ENCODE peak calls at places on chromosomes 16 and 17, in seven cellular contexts. One of them, this sample, is unnamed. For H3K9me3 and H3K36me3, the result is how much of the 10 kb centered on the place peaks cover.

GRCh38 chr16:11742041-11742535 is 569 bp downstream of the TXNDC11 start:
- DNase-seq in psoas muscle: peak
- DNase-seq in Panc1: no peak
- DNase-seq in body of pancreas: peak
- DNase-seq in neural progenitor cell: no peak
- DNase-seq in gastrocnemius medialis: no peak
- DNase-seq in HepG2: peak
- DNase-seq in this sample: peak

GRCh38 chr17:75624714-75625345 is 8.4 kb upstream of the SMIM5 start:
- DNase-seq in neural progenitor cell: no peak
- DNase-seq in psoas muscle: no peak
- DNase-seq in body of pancreas: no peak
- DNase-seq in HepG2: no peak
- DNase-seq in gastrocnemius medialis: no peak
- DNase-seq in Panc1: no peak
- DNase-seq in this sample: no peak

GRCh38 chr17:12256380-12256995 is 235.8 kb downstream of the MAP2K4 start:
- DNase-seq in gastrocnemius medialis: no peak
- DNase-seq in neural progenitor cell: peak
- DNase-seq in psoas muscle: no peak
- DNase-seq in body of pancreas: peak
- DNase-seq in HepG2: peak
- DNase-seq in Panc1: peak
- DNase-seq in this sample: peak

GRCh38 chr17:67440311-67441051 is 63.4 kb downstream of the PITPNC1 start:
- DNase-seq in gastrocnemius medialis: no peak
- DNase-seq in Panc1: no peak
- DNase-seq in neural progenitor cell: no peak
- DNase-seq in psoas muscle: no peak
- DNase-seq in HepG2: no peak
- DNase-seq in body of pancreas: no peak
- DNase-seq in this sample: no peak

GRCh38 chr16:27720731-27721547 is 171.0 kb downstream of the KATNIP start:
- DNase-seq in HepG2: no peak
- DNase-seq in Panc1: no peak
- DNase-seq in gastrocnemius medialis: no peak
- DNase-seq in psoas muscle: no peak
- DNase-seq in neural progenitor cell: peak
- DNase-seq in body of pancreas: no peak
- DNase-seq in this sample: no peak

GRCh38 chr17:74935585-74936469 is at the start of gene OTOP3:
- DNase-seq in gastrocnemius medialis: no peak
- DNase-seq in HepG2: no peak
- DNase-seq in neural progenitor cell: peak
- DNase-seq in psoas muscle: no peak
- DNase-seq in body of pancreas: no peak
- DNase-seq in Panc1: no peak
- DNase-seq in this sample: no peak

GRCh38 chr16:86411878-86412277 is 98.4 kb upstream of the FOXF1 start:
- DNase-seq in gastrocnemius medialis: no peak
- DNase-seq in neural progenitor cell: no peak
- DNase-seq in psoas muscle: no peak
- DNase-seq in body of pancreas: no peak
- DNase-seq in Panc1: no peak
- DNase-seq in HepG2: no peak
- DNase-seq in this sample: no peak

GRCh38 chr16:84503751-84504395 is 586 bp downstream of the MEAK7 start:
- DNase-seq in neural progenitor cell: peak
- DNase-seq in Panc1: no peak
- DNase-seq in HepG2: no peak
- DNase-seq in psoas muscle: peak
- DNase-seq in gastrocnemius medialis: no peak
- DNase-seq in body of pancreas: peak
- DNase-seq in this sample: peak

DNA sequence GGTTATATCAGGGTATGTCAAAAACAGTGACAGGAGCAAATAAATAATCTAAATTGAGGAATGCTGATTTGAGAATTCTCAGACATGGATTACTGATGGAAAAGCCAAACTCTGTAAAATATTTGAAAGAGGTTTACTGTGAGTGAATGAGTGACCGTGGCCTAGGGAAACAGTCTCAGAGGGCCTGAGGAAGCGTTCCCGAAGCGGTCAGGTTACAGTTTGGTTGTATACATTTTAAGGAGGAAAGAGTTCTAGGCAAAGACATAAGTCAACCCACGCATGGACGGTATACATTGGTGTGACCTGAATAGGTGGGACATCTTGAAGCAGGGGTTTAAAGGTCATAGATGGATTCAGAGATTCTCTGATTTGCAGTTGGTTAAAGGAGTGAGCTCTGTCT is 771.7 kb downstream of the KCNJ18 start:
- DNase-seq in body of pancreas: no peak
- DNase-seq in psoas muscle: no peak
- DNase-seq in HepG2: no peak
- DNase-seq in Panc1: no peak
- DNase-seq in gastrocnemius medialis: no peak
- DNase-seq in neural progenitor cell: no peak
- DNase-seq in this sample: no peak
- H3K9me3 ChIP-seq in body of pancreas: under half
- H3K9me3 ChIP-seq in psoas muscle: under half
- H3K9me3 ChIP-seq in HepG2: under half
- H3K9me3 ChIP-seq in Panc1: under half
- H3K9me3 ChIP-seq in gastrocnemius medialis: under half
- H3K9me3 ChIP-seq in neural progenitor cell: under half
- H3K9me3 ChIP-seq in this sample: under half

GRCh38 chr16:73956592-73957495 is 339.8 kb upstream of the PSMD7 start:
- DNase-seq in body of pancreas: peak
- DNase-seq in Panc1: peak
- DNase-seq in HepG2: peak
- DNase-seq in psoas muscle: no peak
- DNase-seq in neural progenitor cell: peak
- DNase-seq in gastrocnemius medialis: no peak
- DNase-seq in this sample: peak
- TF ChIP-seq CTCF in body of pancreas: peak
- TF ChIP-seq CTCF in Panc1: peak
- TF ChIP-seq CTCF in HepG2: peak
- TF ChIP-seq CTCF in psoas muscle: peak
- TF ChIP-seq CTCF in neural progenitor cell: peak
- TF ChIP-seq CTCF in gastrocnemius medialis: peak
- TF ChIP-seq CTCF in this sample: peak

GRCh38 chr16:73464834-73465233 is 416.9 kb upstream of the ZFHX3 start:
- DNase-seq in HepG2: no peak
- DNase-seq in psoas muscle: no peak
- DNase-seq in neural progenitor cell: no peak
- DNase-seq in Panc1: no peak
- DNase-seq in body of pancreas: no peak
- DNase-seq in gastrocnemius medialis: no peak
- DNase-seq in this sample: no peak
- H3K36me3 ChIP-seq in HepG2: under half
- H3K36me3 ChIP-seq in psoas muscle: under half
- H3K36me3 ChIP-seq in neural progenitor cell: under half
- H3K36me3 ChIP-seq in Panc1: under half
- H3K36me3 ChIP-seq in body of pancreas: under half
- H3K36me3 ChIP-seq in gastrocnemius medialis: under half
- H3K36me3 ChIP-seq in this sample: under half

GRCh38 chr16:75172578-75172977 is 24.3 kb downstream of the ZFP1 start:
- DNase-seq in Panc1: no peak
- DNase-seq in neural progenitor cell: no peak
- DNase-seq in body of pancreas: no peak
- DNase-seq in gastrocnemius medialis: no peak
- DNase-seq in HepG2: no peak
- DNase-seq in psoas muscle: no peak
- DNase-seq in this sample: no peak
- H3K9me3 ChIP-seq in Panc1: under half
- H3K9me3 ChIP-seq in neural progenitor cell: under half
- H3K9me3 ChIP-seq in body of pancreas: under half
- H3K9me3 ChIP-seq in gastrocnemius medialis: under half
- H3K9me3 ChIP-seq in HepG2: half or more
- H3K9me3 ChIP-seq in psoas muscle: half or more
- H3K9me3 ChIP-seq in this sample: under half

GRCh38 chr17:14301279-14301760 is 439 bp downstream of the HS3ST3B1 start:
- DNase-seq in Panc1: no peak
- DNase-seq in gastrocnemius medialis: no peak
- DNase-seq in body of pancreas: peak
- DNase-seq in psoas muscle: no peak
- DNase-seq in HepG2: no peak
- DNase-seq in neural progenitor cell: peak
- DNase-seq in this sample: no peak
- TF ChIP-seq CTCF in Panc1: peak
- TF ChIP-seq CTCF in gastrocnemius medialis: no peak
- TF ChIP-seq CTCF in body of pancreas: peak
- TF ChIP-seq CTCF in psoas muscle: no peak
- TF ChIP-seq CTCF in HepG2: peak
- TF ChIP-seq CTCF in neural progenitor cell: peak
- TF ChIP-seq CTCF in this sample: no peak

GRCh38 chr17:61986898-61987297 is 59.1 kb upstream of the INTS2 start:
- DNase-seq in Panc1: no peak
- DNase-seq in neural progenitor cell: no peak
- DNase-seq in body of pancreas: no peak
- DNase-seq in psoas muscle: no peak
- DNase-seq in gastrocnemius medialis: no peak
- DNase-seq in HepG2: no peak
- DNase-seq in this sample: no peak
- H3K36me3 ChIP-seq in Panc1: under half
- H3K36me3 ChIP-seq in neural progenitor cell: under half
- H3K36me3 ChIP-seq in body of pancreas: under half
- H3K36me3 ChIP-seq in psoas muscle: half or more
- H3K36me3 ChIP-seq in gastrocnemius medialis: under half
- H3K36me3 ChIP-seq in HepG2: under half
- H3K36me3 ChIP-seq in this sample: half or more

GRCh38 chr16:88288303-88288702 is 94.5 kb upstream of the ZNF469 start:
- DNase-seq in neural progenitor cell: no peak
- DNase-seq in body of pancreas: no peak
- DNase-seq in HepG2: no peak
- DNase-seq in Panc1: no peak
- DNase-seq in gastrocnemius medialis: no peak
- DNase-seq in psoas muscle: no peak
- DNase-seq in this sample: no peak

GRCh38 chr16:88289001-88289400 is 93.8 kb upstream of the ZNF469 start:
- DNase-seq in HepG2: no peak
- DNase-seq in body of pancreas: no peak
- DNase-seq in psoas muscle: no peak
- DNase-seq in neural progenitor cell: no peak
- DNase-seq in Panc1: no peak
- DNase-seq in gastrocnemius medialis: no peak
- DNase-seq in this sample: no peak

GRCh38 chr16:88285514-88285822 is 97.3 kb upstream of the ZNF469 start:
- DNase-seq in Panc1: no peak
- DNase-seq in gastrocnemius medialis: no peak
- DNase-seq in neural progenitor cell: no peak
- DNase-seq in HepG2: no peak
- DNase-seq in psoas muscle: no peak
- DNase-seq in body of pancreas: no peak
- DNase-seq in this sample: no peak

GRCh38 chr16:88286301-88286923 is 96.3 kb upstream of the ZNF469 start:
- DNase-seq in body of pancreas: no peak
- DNase-seq in gastrocnemius medialis: no peak
- DNase-seq in neural progenitor cell: no peak
- DNase-seq in psoas muscle: no peak
- DNase-seq in HepG2: no peak
- DNase-seq in Panc1: no peak
- DNase-seq in this sample: no peak

DNA sequence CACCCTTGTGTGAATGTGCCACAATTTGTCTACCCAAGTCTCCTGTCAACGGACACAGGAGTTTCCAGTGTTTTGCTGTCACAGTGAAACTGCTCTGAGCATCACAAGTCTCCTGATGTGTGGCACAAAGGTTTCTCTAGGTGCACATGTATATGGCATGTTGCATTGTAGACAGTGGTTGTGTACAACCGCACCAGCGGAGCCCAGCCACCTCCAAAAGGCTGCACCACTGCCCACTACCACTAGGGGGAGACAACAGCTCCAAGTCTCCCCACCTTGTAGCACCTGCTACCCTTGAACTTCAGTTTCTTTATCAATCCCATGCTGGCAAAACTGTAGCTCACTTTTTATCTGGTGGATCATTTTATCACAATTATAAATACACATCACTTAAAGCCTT is 95.5 kb upstream of the ZNF469 start:
- DNase-seq in body of pancreas: no peak
- DNase-seq in neural progenitor cell: no peak
- DNase-seq in Panc1: no peak
- DNase-seq in HepG2: peak
- DNase-seq in gastrocnemius medialis: no peak
- DNase-seq in psoas muscle: peak
- DNase-seq in this sample: no peak
- H3K9me3 ChIP-seq in body of pancreas: under half
- H3K9me3 ChIP-seq in neural progenitor cell: under half
- H3K9me3 ChIP-seq in Panc1: under half
- H3K9me3 ChIP-seq in HepG2: under half
- H3K9me3 ChIP-seq in gastrocnemius medialis: under half
- H3K9me3 ChIP-seq in psoas muscle: under half
- H3K9me3 ChIP-seq in this sample: under half

GRCh38 chr17:64289652-64290051 is 26.6 kb upstream of the TEX2 start:
- DNase-seq in body of pancreas: no peak
- DNase-seq in neural progenitor cell: no peak
- DNase-seq in HepG2: no peak
- DNase-seq in psoas muscle: no peak
- DNase-seq in gastrocnemius medialis: no peak
- DNase-seq in Panc1: no peak
- DNase-seq in this sample: no peak

GRCh38 chr17:64296246-64296645 is 33.2 kb upstream of the TEX2 start:
- DNase-seq in Panc1: no peak
- DNase-seq in body of pancreas: no peak
- DNase-seq in HepG2: no peak
- DNase-seq in psoas muscle: no peak
- DNase-seq in gastrocnemius medialis: no peak
- DNase-seq in neural progenitor cell: no peak
- DNase-seq in this sample: no peak

GRCh38 chr17:64295146-64295545 is 32.1 kb upstream of the TEX2 start:
- DNase-seq in Panc1: no peak
- DNase-seq in gastrocnemius medialis: no peak
- DNase-seq in psoas muscle: no peak
- DNase-seq in body of pancreas: no peak
- DNase-seq in HepG2: no peak
- DNase-seq in neural progenitor cell: no peak
- DNase-seq in this sample: no peak

DNA sequence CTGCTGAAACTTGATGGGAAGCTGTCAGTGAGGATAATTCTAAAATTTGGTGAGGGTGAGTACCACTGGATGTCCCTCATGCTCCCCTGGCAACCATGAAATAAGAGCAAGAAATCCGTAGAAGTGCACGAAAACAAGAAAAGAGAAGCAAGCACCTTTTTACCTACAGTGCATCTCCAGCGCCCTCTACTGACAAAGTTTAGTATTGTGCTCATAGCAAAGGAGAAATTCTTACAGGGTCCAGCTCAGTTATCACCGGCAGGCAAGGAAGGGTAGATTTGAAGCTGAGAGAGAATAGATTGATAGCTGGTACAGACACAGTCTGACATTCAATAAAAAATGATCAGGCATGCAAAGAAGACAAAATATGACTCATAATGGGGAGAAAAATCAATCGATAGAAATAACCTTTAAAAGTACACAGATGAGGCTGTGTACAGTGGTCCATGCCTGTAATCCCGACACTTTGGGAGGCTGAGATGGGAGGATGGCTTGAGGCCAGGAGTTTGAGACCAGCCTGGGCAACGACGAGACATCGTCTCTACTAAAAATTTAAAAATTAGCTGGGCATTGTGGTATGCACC is 28.3 kb upstream of the TEX2 start:
- DNase-seq in neural progenitor cell: no peak
- DNase-seq in gastrocnemius medialis: no peak
- DNase-seq in Panc1: no peak
- DNase-seq in HepG2: peak
- DNase-seq in psoas muscle: no peak
- DNase-seq in body of pancreas: no peak
- DNase-seq in this sample: no peak
- TF ChIP-seq CTCF in neural progenitor cell: peak
- TF ChIP-seq CTCF in gastrocnemius medialis: peak
- TF ChIP-seq CTCF in Panc1: peak
- TF ChIP-seq CTCF in HepG2: peak
- TF ChIP-seq CTCF in psoas muscle: no peak
- TF ChIP-seq CTCF in body of pancreas: no peak
- TF ChIP-seq CTCF in this sample: no peak

GRCh38 chr17:58513391-58513912 is 986 bp downstream of the MTMR4 start:
- DNase-seq in HepG2: no peak
- DNase-seq in Panc1: no peak
- DNase-seq in neural progenitor cell: peak
- DNase-seq in gastrocnemius medialis: no peak
- DNase-seq in psoas muscle: no peak
- DNase-seq in body of pancreas: no peak
- DNase-seq in this sample: peak
- H3K36me3 ChIP-seq in HepG2: under half
- H3K36me3 ChIP-seq in Panc1: under half
- H3K36me3 ChIP-seq in neural progenitor cell: under half
- H3K36me3 ChIP-seq in gastrocnemius medialis: under half
- H3K36me3 ChIP-seq in psoas muscle: half or more
- H3K36me3 ChIP-seq in body of pancreas: under half
- H3K36me3 ChIP-seq in this sample: under half